ENCODE peak calls at places on chromosome 1, in nine cellular contexts. O is fibroblast of lung; Q is GM06990; I is naive thymus-derived CD4-positive, alpha-beta T cell; K is adrenal gland; T is AG04450; X is psoas muscle; N is heart right ventricle; H is uterus. W is an unnamed sample. For H3K27me3, the result is how much of the 10 kb centered on the place peaks cover.

GRCh38 chr1:41695118-41695517 is 210.6 kb upstream of the EDN2 start:
- DNase-seq in O (no peak), Q (no peak), I (no peak), K (peak), T (no peak), X (no peak), N (peak), H (no peak), W (no peak)

GRCh38 chr1:201400257-201401230 is 1.4 kb upstream of the LAD1 start:
- DNase-seq in O (no peak), Q (no peak), I (no peak), K (no peak), T (no peak), X (no peak), N (no peak), H (no peak), W (no peak)

GRCh38 chr1:70361727-70362413 is 7.3 kb upstream of the ANKRD13C start:
- DNase-seq in O (peak), Q (no peak), I (no peak), K (no peak), T (peak), X (no peak), N (no peak), H (no peak), W (no peak)

GRCh38 chr1:41919764-41920397 is 1.2 kb upstream of the HIVEP3 start:
- DNase-seq in O (peak), Q (peak), I (peak), K (peak), T (no peak), X (peak), N (peak), H (peak), W (peak)

GRCh38 chr1:19445417-19446342 is 39.7 kb downstream of the CAPZB start:
- DNase-seq in O (no peak), Q (no peak), I (no peak), K (peak), T (no peak), X (no peak), N (no peak), H (no peak), W (no peak)

GRCh38 chr1:67616394-67616985 is 68.5 kb upstream of the GADD45A start:
- DNase-seq in O (no peak), Q (no peak), I (no peak), K (no peak), T (no peak), X (no peak), N (no peak), H (no peak), W (no peak)

GRCh38 chr1:209641216-209642181 is 10.7 kb downstream of the LAMB3 start:
- DNase-seq in O (peak), Q (no peak), I (no peak), K (peak), T (no peak), X (peak), N (peak), H (peak), W (no peak)

GRCh38 chr1:98054786-98055185 is 134.0 kb upstream of the DPYD start:
- DNase-seq in O (no peak), Q (no peak), I (no peak), K (no peak), T (no peak), X (no peak), N (no peak), H (no peak), W (no peak)

GRCh38 chr1:18452550-18452949 is 28.2 kb upstream of the KLHDC7A start:
- DNase-seq in O (no peak), Q (no peak), I (peak), K (no peak), T (no peak), X (no peak), N (no peak), H (no peak), W (peak)

GRCh38 chr1:201213106-201213770 is 22.6 kb downstream of the IGFN1 start:
- DNase-seq in O (no peak), Q (no peak), I (no peak), K (no peak), T (no peak), X (no peak), N (no peak), H (peak), W (no peak)

GRCh38 chr1:227661495-227661894 is 73.6 kb downstream of the JMJD4 start:
- DNase-seq in O (no peak), Q (no peak), I (no peak), K (no peak), T (no peak), X (no peak), N (no peak), H (no peak), W (no peak)

GRCh38 chr1:20588634-20589225 is at the start of gene CDA:
- DNase-seq in O (no peak), Q (no peak), I (no peak), K (no peak), T (no peak), X (peak), N (no peak), H (peak), W (no peak)

GRCh38 chr1:23422313-23422877 is 2.2 kb downstream of the TCEA3 start:
- DNase-seq in O (peak), Q (no peak), I (peak), K (peak), T (peak), X (peak), N (peak), H (peak), W (peak)
- H3K27me3 ChIP-seq in O (under half), Q (under half), I (under half), K (under half), T (under half), X (under half), N (under half), H (under half), W (under half)

GRCh38 chr1:32724678-32725594 is 22.4 kb upstream of the SYNC start:
- DNase-seq in O (peak), Q (no peak), I (no peak), K (peak), T (peak), X (peak), N (peak), H (peak), W (no peak)
- H3K4me3 ChIP-seq in O (no peak), Q (no peak), I (no peak), K (no peak), T (peak), X (no peak), N (no peak), H (no peak), W (no peak)

GRCh38 chr1:231040800-231041704 is 998 bp upstream of the FAM89A start:
- DNase-seq in O (no peak), Q (peak), I (peak), K (peak), T (no peak), X (peak), N (peak), H (peak), W (peak)
- H3K27me3 ChIP-seq in O (under half), Q (under half), I (under half), K (under half), T (under half), X (under half), N (under half), H (under half), W (under half)

GRCh38 chr1:6380037-6380436 is 13.5 kb downstream of the ACOT7 start:
- DNase-seq in O (no peak), Q (no peak), I (no peak), K (no peak), T (no peak), X (no peak), N (no peak), H (no peak), W (no peak)
- H3K4me3 ChIP-seq in O (no peak), Q (no peak), I (no peak), K (no peak), T (no peak), X (no peak), N (no peak), H (no peak), W (no peak)